ENCODE peak calls at places on chromosomes 4 and X, in seven cellular contexts. M, Z, X, E, C, Q and F are unnamed samples.

GRCh38 chrX:131262200-131262599 is 26.9 kb downstream of the IGSF1 start:
- DNase-seq in Z (no peak), E (no peak), X (no peak), C (no peak), Q (no peak), M (no peak), F (no peak)

GRCh38 chr4:1047976-1048780 is 36.8 kb downstream of the FGFRL1 start:
- DNase-seq in C (no peak), Q (no peak), X (peak), M (no peak), Z (no peak), E (no peak), F (no peak)

GRCh38 chr4:147096667-147097604 is 151.3 kb upstream of the TTC29 start:
- DNase-seq in C (no peak), M (peak), Q (no peak), E (peak), Z (peak), X (no peak), F (peak)

GRCh38 chr4:94559351-94559806 is 107.6 kb downstream of the PDLIM5 start:
- DNase-seq in C (no peak), Z (no peak), M (no peak), E (no peak), Q (no peak), X (no peak), F (no peak)

GRCh38 chr4:30870513-30870912 is 150.3 kb downstream of the PCDH7 start:
- DNase-seq in M (no peak), Z (no peak), C (no peak), Q (no peak), E (no peak), X (no peak), F (no peak)

GRCh38 chr4:52693492-52693891 is 34.4 kb upstream of the USP46 start:
- DNase-seq in M (no peak), X (no peak), Q (no peak), E (no peak), Z (no peak), C (no peak), F (no peak)

GRCh38 chrX:110851780-110852179 is 56.2 kb upstream of the CHRDL1 start:
- DNase-seq in C (no peak), X (no peak), E (no peak), Q (no peak), Z (no peak), M (no peak), F (no peak)

GRCh38 chrX:129099206-129099605 is 424.1 kb downstream of the SMARCA1 start:
- DNase-seq in X (no peak), E (no peak), C (no peak), M (no peak), Z (no peak), Q (no peak), F (no peak)

GRCh38 chr4:174222266-174222872 is 61.1 kb downstream of the FBXO8 start:
- DNase-seq in Q (no peak), C (no peak), X (no peak), M (no peak), Z (peak), E (peak), F (peak)

GRCh38 chr4:92387459-92388069 is 83.8 kb downstream of the GRID2 start:
- DNase-seq in X (no peak), E (peak), C (no peak), M (peak), Z (peak), Q (no peak), F (peak)

GRCh38 chrX:119496521-119496829 is 28.2 kb downstream of the SLC25A5 start:
- DNase-seq in E (no peak), X (no peak), Z (no peak), Q (no peak), M (no peak), C (no peak), F (no peak)

GRCh38 chrX:41877167-41877566 is 46.2 kb downstream of the CASK start:
- DNase-seq in X (no peak), Q (no peak), C (no peak), E (no peak), M (no peak), Z (no peak), F (no peak)

GRCh38 chr4:153159728-153160221 is 44.5 kb upstream of the TRIM2 start:
- DNase-seq in X (no peak), Z (no peak), E (peak), C (no peak), Q (no peak), M (no peak), F (no peak)

GRCh38 chrX:123088331-123088730 is 95.7 kb upstream of the GRIA3 start:
- DNase-seq in Q (no peak), M (no peak), X (no peak), C (no peak), Z (no peak), E (no peak), F (no peak)

GRCh38 chr4:10080874-10081606 is 35.6 kb downstream of the WDR1 start:
- DNase-seq in C (no peak), Q (no peak), X (peak), M (no peak), E (no peak), Z (no peak), F (no peak)

GRCh38 chr4:84767163-84767562 is 184.2 kb downstream of the CDS1 start:
- DNase-seq in Q (no peak), C (no peak), Z (no peak), M (no peak), E (no peak), X (no peak), F (no peak)

GRCh38 chr4:79294064-79294463 is 31.8 kb downstream of the NAA11 start:
- DNase-seq in Z (no peak), Q (no peak), E (no peak), X (no peak), C (no peak), M (no peak), F (peak)

GRCh38 chr4:104488151-104488550 is 6.5 kb downstream of the CXXC4 start:
- DNase-seq in C (no peak), X (no peak), E (no peak), Q (no peak), M (no peak), Z (no peak), F (no peak)

GRCh38 chr4:89416968-89417367 is 109.4 kb upstream of the GPRIN3 start:
- DNase-seq in M (no peak), Q (no peak), Z (no peak), E (no peak), X (no peak), C (no peak), F (no peak)

GRCh38 chr4:111797455-111798163 is 347.6 kb upstream of the FAM241A start:
- DNase-seq in M (no peak), E (no peak), C (no peak), Z (no peak), X (no peak), Q (no peak), F (no peak)

GRCh38 chr4:172652369-172652768 is 516.2 kb upstream of the GALNT7 start:
- DNase-seq in C (no peak), E (no peak), X (no peak), Z (no peak), M (no peak), Q (no peak), F (no peak)

GRCh38 chr4:22190855-22191254 is 242.3 kb upstream of the KCNIP4 start:
- DNase-seq in X (no peak), Z (no peak), M (no peak), E (no peak), Q (no peak), C (no peak), F (no peak)

GRCh38 chr4:23091674-23092073 is 398.9 kb downstream of the GBA3 start:
- DNase-seq in Q (no peak), C (no peak), E (no peak), X (no peak), M (no peak), Z (peak), F (no peak)

GRCh38 chr4:154928640-154929257 is 147.7 kb downstream of the RBM46 start:
- DNase-seq in Q (no peak), M (no peak), X (no peak), E (peak), C (no peak), Z (no peak), F (peak)

GRCh38 chrX:117987376-117987775 is 129.2 kb downstream of the KLHL13 start:
- DNase-seq in C (no peak), Z (no peak), E (no peak), M (no peak), X (no peak), Q (no peak), F (no peak)

GRCh38 chrX:12139934-12140611 is 1.8 kb downstream of the FRMPD4 start:
- DNase-seq in E (no peak), Z (no peak), M (no peak), C (no peak), X (no peak), Q (no peak), F (no peak)

GRCh38 chr4:154732669-154733068 is 11.1 kb upstream of the LRAT start:
- DNase-seq in M (no peak), X (no peak), Q (no peak), Z (no peak), C (no peak), E (no peak), F (no peak)

GRCh38 chr4:94428884-94429283 is 22.9 kb upstream of the PDLIM5 start:
- DNase-seq in Z (no peak), E (no peak), M (no peak), C (no peak), X (no peak), Q (no peak), F (no peak)

GRCh38 chr4:153269223-153269990 is 65.2 kb downstream of the TRIM2 start:
- DNase-seq in E (no peak), Z (no peak), M (no peak), C (no peak), Q (no peak), X (no peak), F (no peak)

GRCh38 chr4:166252487-166253402 is 379.7 kb downstream of the TLL1 start:
- DNase-seq in Q (no peak), Z (no peak), M (no peak), E (peak), X (no peak), C (no peak), F (no peak)

GRCh38 chr4:153465583-153465921 is 608 bp upstream of the TMEM131L start:
- DNase-seq in E (peak), Q (peak), C (no peak), M (no peak), X (no peak), Z (peak), F (peak)

GRCh38 chr4:85107553-85107952 is 141.1 kb upstream of the WDFY3 start:
- DNase-seq in C (no peak), Q (no peak), M (no peak), Z (no peak), E (no peak), X (no peak), F (no peak)

GRCh38 chr4:183443609-183444148 is 757 bp upstream of the CDKN2AIP start:
- DNase-seq in E (peak), Q (peak), Z (peak), C (peak), M (peak), X (no peak), F (no peak)

GRCh38 chrX:10582945-10583344 is 37.4 kb downstream of the MID1 start:
- DNase-seq in Q (no peak), C (no peak), X (no peak), E (no peak), Z (no peak), M (no peak), F (no peak)